ENCODE peak calls at places on chromosomes 3 and 15, in six cellular contexts. One of them, this sample, is unnamed.

GRCh38 chr3:120875989-120876388 is 32.0 kb upstream of the STXBP5L start:
- DNase-seq in GM12878: no peak
- DNase-seq in lower lobe of right lung: no peak
- DNase-seq in heart right ventricle: no peak
- DNase-seq in fibroblast of mammary gland: no peak
- DNase-seq in GM12864: no peak
- DNase-seq in this sample: no peak

GRCh38 chr3:24003466-24003865 is 58.4 kb downstream of the NR1D2 start:
- DNase-seq in heart right ventricle: no peak
- DNase-seq in lower lobe of right lung: no peak
- DNase-seq in GM12864: no peak
- DNase-seq in GM12878: no peak
- DNase-seq in fibroblast of mammary gland: no peak
- DNase-seq in this sample: no peak

GRCh38 chr3:42055291-42055690 is 35.9 kb upstream of the TRAK1 start:
- DNase-seq in GM12864: no peak
- DNase-seq in fibroblast of mammary gland: peak
- DNase-seq in GM12878: no peak
- DNase-seq in heart right ventricle: no peak
- DNase-seq in lower lobe of right lung: no peak
- DNase-seq in this sample: no peak

GRCh38 chr3:140225996-140226395 is 291.0 kb downstream of the CLSTN2 start:
- DNase-seq in GM12864: no peak
- DNase-seq in lower lobe of right lung: no peak
- DNase-seq in heart right ventricle: no peak
- DNase-seq in GM12878: no peak
- DNase-seq in fibroblast of mammary gland: no peak
- DNase-seq in this sample: no peak

GRCh38 chr3:70982700-70983140 is 600.8 kb downstream of the FOXP1 start:
- DNase-seq in heart right ventricle: peak
- DNase-seq in GM12878: peak
- DNase-seq in lower lobe of right lung: no peak
- DNase-seq in GM12864: no peak
- DNase-seq in fibroblast of mammary gland: peak
- DNase-seq in this sample: peak

GRCh38 chr3:14434105-14434504 is 31.7 kb downstream of the SLC6A6 start:
- DNase-seq in GM12864: no peak
- DNase-seq in lower lobe of right lung: peak
- DNase-seq in fibroblast of mammary gland: peak
- DNase-seq in heart right ventricle: no peak
- DNase-seq in GM12878: no peak
- DNase-seq in this sample: no peak

GRCh38 chr3:41485484-41485883 is 286.2 kb downstream of the CTNNB1 start:
- DNase-seq in fibroblast of mammary gland: no peak
- DNase-seq in lower lobe of right lung: no peak
- DNase-seq in heart right ventricle: no peak
- DNase-seq in GM12878: no peak
- DNase-seq in GM12864: no peak
- DNase-seq in this sample: no peak

GRCh38 chr15:50128266-50128665 is 9.2 kb upstream of the ATP8B4 start:
- DNase-seq in GM12864: no peak
- DNase-seq in fibroblast of mammary gland: no peak
- DNase-seq in heart right ventricle: peak
- DNase-seq in GM12878: no peak
- DNase-seq in lower lobe of right lung: peak
- DNase-seq in this sample: no peak

GRCh38 chr3:128710816-128711433 is 15.1 kb upstream of the RAB7A start:
- DNase-seq in GM12864: no peak
- DNase-seq in fibroblast of mammary gland: no peak
- DNase-seq in lower lobe of right lung: no peak
- DNase-seq in GM12878: no peak
- DNase-seq in heart right ventricle: no peak
- DNase-seq in this sample: no peak

GRCh38 chr3:14546041-14546440 is 5.9 kb upstream of the GRIP2 start:
- DNase-seq in GM12864: no peak
- DNase-seq in fibroblast of mammary gland: no peak
- DNase-seq in GM12878: no peak
- DNase-seq in lower lobe of right lung: no peak
- DNase-seq in heart right ventricle: no peak
- DNase-seq in this sample: no peak

GRCh38 chr15:92327033-92327432 is 66.6 kb upstream of the ST8SIA2 start:
- DNase-seq in GM12878: no peak
- DNase-seq in GM12864: no peak
- DNase-seq in lower lobe of right lung: no peak
- DNase-seq in heart right ventricle: no peak
- DNase-seq in fibroblast of mammary gland: no peak
- DNase-seq in this sample: no peak

GRCh38 chr15:37767841-37768455 is 166.5 kb upstream of the TMCO5A start:
- DNase-seq in lower lobe of right lung: no peak
- DNase-seq in heart right ventricle: no peak
- DNase-seq in GM12878: no peak
- DNase-seq in fibroblast of mammary gland: peak
- DNase-seq in GM12864: no peak
- DNase-seq in this sample: no peak

GRCh38 chr3:3683261-3683660 is 116.0 kb upstream of the LRRN1 start:
- DNase-seq in lower lobe of right lung: no peak
- DNase-seq in GM12878: no peak
- DNase-seq in fibroblast of mammary gland: no peak
- DNase-seq in GM12864: no peak
- DNase-seq in heart right ventricle: no peak
- DNase-seq in this sample: no peak

GRCh38 chr3:195356151-195357086 is 85.5 kb upstream of the XXYLT1 start:
- DNase-seq in GM12878: no peak
- DNase-seq in GM12864: no peak
- DNase-seq in fibroblast of mammary gland: peak
- DNase-seq in lower lobe of right lung: no peak
- DNase-seq in heart right ventricle: peak
- DNase-seq in this sample: no peak

GRCh38 chr3:181622365-181622764 is 89.4 kb upstream of the SOX2 start:
- DNase-seq in heart right ventricle: no peak
- DNase-seq in lower lobe of right lung: no peak
- DNase-seq in GM12864: no peak
- DNase-seq in GM12878: no peak
- DNase-seq in fibroblast of mammary gland: peak
- DNase-seq in this sample: no peak

GRCh38 chr3:47342812-47343211 is 38.0 kb upstream of the PTPN23 start:
- DNase-seq in lower lobe of right lung: no peak
- DNase-seq in GM12878: no peak
- DNase-seq in heart right ventricle: no peak
- DNase-seq in fibroblast of mammary gland: no peak
- DNase-seq in GM12864: no peak
- DNase-seq in this sample: no peak

GRCh38 chr3:41490360-41490759 is 291.1 kb downstream of the CTNNB1 start:
- DNase-seq in lower lobe of right lung: no peak
- DNase-seq in GM12878: no peak
- DNase-seq in fibroblast of mammary gland: no peak
- DNase-seq in heart right ventricle: no peak
- DNase-seq in GM12864: no peak
- DNase-seq in this sample: no peak

GRCh38 chr15:73058437-73058836 is 6.2 kb downstream of the NEO1 start:
- DNase-seq in fibroblast of mammary gland: no peak
- DNase-seq in heart right ventricle: no peak
- DNase-seq in GM12878: no peak
- DNase-seq in GM12864: no peak
- DNase-seq in lower lobe of right lung: no peak
- DNase-seq in this sample: no peak

GRCh38 chr15:22904736-22905135 is 66.3 kb downstream of the NIPA2 start:
- DNase-seq in heart right ventricle: no peak
- DNase-seq in GM12864: no peak
- DNase-seq in lower lobe of right lung: no peak
- DNase-seq in GM12878: no peak
- DNase-seq in fibroblast of mammary gland: no peak
- DNase-seq in this sample: no peak

GRCh38 chr3:189664311-189664710 is 33.1 kb downstream of the TP63 start:
- DNase-seq in fibroblast of mammary gland: peak
- DNase-seq in lower lobe of right lung: no peak
- DNase-seq in GM12878: no peak
- DNase-seq in GM12864: no peak
- DNase-seq in heart right ventricle: no peak
- DNase-seq in this sample: no peak

GRCh38 chr15:29322407-29322806 is 52.8 kb upstream of the NSMCE3 start:
- DNase-seq in GM12878: no peak
- DNase-seq in GM12864: no peak
- DNase-seq in heart right ventricle: no peak
- DNase-seq in fibroblast of mammary gland: no peak
- DNase-seq in lower lobe of right lung: no peak
- DNase-seq in this sample: no peak

GRCh38 chr3:105542604-105543003 is 175.9 kb downstream of the ALCAM start:
- DNase-seq in fibroblast of mammary gland: no peak
- DNase-seq in heart right ventricle: no peak
- DNase-seq in GM12878: no peak
- DNase-seq in GM12864: no peak
- DNase-seq in lower lobe of right lung: no peak
- DNase-seq in this sample: no peak

GRCh38 chr15:95948371-95948770 is 382.1 kb upstream of the NR2F2 start:
- DNase-seq in fibroblast of mammary gland: no peak
- DNase-seq in GM12864: no peak
- DNase-seq in heart right ventricle: no peak
- DNase-seq in GM12878: no peak
- DNase-seq in lower lobe of right lung: no peak
- DNase-seq in this sample: no peak

GRCh38 chr15:56045068-56045748 is 51.8 kb upstream of the NEDD4 start:
- DNase-seq in GM12864: no peak
- DNase-seq in GM12878: no peak
- DNase-seq in lower lobe of right lung: no peak
- DNase-seq in heart right ventricle: no peak
- DNase-seq in fibroblast of mammary gland: peak
- DNase-seq in this sample: no peak

GRCh38 chr15:58307313-58307961 is 124.4 kb upstream of the LIPC start:
- DNase-seq in GM12864: no peak
- DNase-seq in GM12878: no peak
- DNase-seq in lower lobe of right lung: no peak
- DNase-seq in heart right ventricle: no peak
- DNase-seq in fibroblast of mammary gland: peak
- DNase-seq in this sample: no peak

GRCh38 chr3:150761831-150762661 is 923 bp downstream of the SIAH2 start:
- DNase-seq in GM12864: no peak
- DNase-seq in lower lobe of right lung: peak
- DNase-seq in GM12878: no peak
- DNase-seq in fibroblast of mammary gland: peak
- DNase-seq in heart right ventricle: peak
- DNase-seq in this sample: peak

GRCh38 chr15:31465083-31465955 is 138.7 kb downstream of the KLF13 start:
- DNase-seq in GM12864: no peak
- DNase-seq in GM12878: no peak
- DNase-seq in fibroblast of mammary gland: no peak
- DNase-seq in heart right ventricle: peak
- DNase-seq in lower lobe of right lung: no peak
- DNase-seq in this sample: no peak

GRCh38 chr3:147384210-147385058 is 21.9 kb downstream of the ZIC4 start:
- DNase-seq in GM12864: no peak
- DNase-seq in heart right ventricle: no peak
- DNase-seq in lower lobe of right lung: no peak
- DNase-seq in GM12878: no peak
- DNase-seq in fibroblast of mammary gland: no peak
- DNase-seq in this sample: no peak
- TF ChIP-seq CTCF in GM12864: peak
- TF ChIP-seq CTCF in heart right ventricle: no peak
- TF ChIP-seq CTCF in lower lobe of right lung: no peak
- TF ChIP-seq CTCF in GM12878: peak
- TF ChIP-seq CTCF in fibroblast of mammary gland: peak
- TF ChIP-seq CTCF in this sample: peak

GRCh38 chr3:55690746-55691540 is 203.8 kb upstream of the WNT5A start:
- DNase-seq in lower lobe of right lung: no peak
- DNase-seq in GM12878: peak
- DNase-seq in fibroblast of mammary gland: no peak
- DNase-seq in heart right ventricle: no peak
- DNase-seq in GM12864: peak
- DNase-seq in this sample: peak
- H3K4me3 ChIP-seq in lower lobe of right lung: no peak
- H3K4me3 ChIP-seq in GM12878: peak
- H3K4me3 ChIP-seq in fibroblast of mammary gland: no peak
- H3K4me3 ChIP-seq in heart right ventricle: no peak
- H3K4me3 ChIP-seq in GM12864: no peak
- H3K4me3 ChIP-seq in this sample: no peak

DNA sequence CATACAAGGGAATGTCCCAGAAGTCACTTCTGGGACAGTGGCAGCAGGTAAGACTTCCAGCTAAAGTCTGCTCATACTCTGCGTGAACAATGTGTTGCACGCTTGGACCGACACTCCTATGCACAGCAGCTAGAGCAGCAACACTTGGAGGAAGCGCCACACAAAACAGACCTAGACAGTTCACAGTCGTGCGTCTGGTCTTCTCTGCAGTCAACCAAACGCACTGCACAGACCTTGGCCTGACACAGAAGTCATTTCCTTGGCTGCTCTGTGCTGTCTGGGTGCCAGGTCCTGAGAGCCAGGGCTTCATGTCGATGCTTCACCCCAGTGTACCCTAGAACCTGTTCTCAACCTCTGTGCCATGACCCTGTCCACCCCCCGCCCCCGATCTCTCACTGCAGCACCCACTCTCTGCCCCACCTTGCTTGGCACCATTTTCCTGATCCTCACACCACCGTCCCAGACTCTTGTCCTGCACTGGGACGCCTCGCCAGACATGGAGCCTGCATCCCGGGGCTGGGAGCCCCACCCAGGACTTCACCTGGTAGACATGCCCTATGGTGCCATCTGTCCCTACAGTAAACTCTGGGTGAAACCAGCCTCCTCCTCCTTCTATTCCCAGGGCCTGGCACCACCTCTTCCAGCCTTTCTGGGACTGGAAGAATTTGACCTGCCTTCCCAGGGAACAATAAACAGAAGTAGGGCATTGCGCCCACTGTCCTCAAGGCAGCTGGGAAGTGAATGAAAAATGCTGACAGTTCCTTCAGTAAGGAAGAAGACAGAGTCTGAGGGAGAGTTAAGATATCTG is 3.1 kb downstream of the ATP10A start:
- DNase-seq in GM12878: no peak
- DNase-seq in GM12864: no peak
- DNase-seq in fibroblast of mammary gland: no peak
- DNase-seq in heart right ventricle: no peak
- DNase-seq in lower lobe of right lung: no peak
- DNase-seq in this sample: no peak
- TF ChIP-seq CTCF in GM12878: no peak
- TF ChIP-seq CTCF in GM12864: no peak
- TF ChIP-seq CTCF in fibroblast of mammary gland: no peak
- TF ChIP-seq CTCF in heart right ventricle: no peak
- TF ChIP-seq CTCF in lower lobe of right lung: no peak
- TF ChIP-seq CTCF in this sample: no peak

DNA sequence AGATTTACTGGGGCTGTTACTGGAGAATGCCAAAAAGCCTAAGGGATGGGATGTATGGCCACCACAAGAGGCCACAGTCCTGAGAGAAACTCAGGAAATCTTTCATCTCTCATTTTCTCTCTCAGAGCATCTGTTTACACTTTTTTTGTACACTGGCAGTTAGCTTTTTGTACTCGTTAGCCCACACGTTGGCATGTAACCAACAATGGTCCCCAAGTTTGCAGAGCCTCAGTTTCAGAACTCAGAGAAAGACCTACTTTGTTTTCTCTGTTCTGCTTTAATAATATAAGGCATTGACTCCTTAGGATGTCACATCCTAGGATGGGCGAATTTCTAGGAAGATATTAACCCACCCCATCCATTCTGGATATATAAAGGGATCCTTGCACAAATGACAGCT is 183.5 kb downstream of the SUCNR1 start:
- DNase-seq in heart right ventricle: no peak
- DNase-seq in fibroblast of mammary gland: no peak
- DNase-seq in GM12864: no peak
- DNase-seq in lower lobe of right lung: no peak
- DNase-seq in GM12878: no peak
- DNase-seq in this sample: no peak
- H3K4me3 ChIP-seq in heart right ventricle: no peak
- H3K4me3 ChIP-seq in fibroblast of mammary gland: no peak
- H3K4me3 ChIP-seq in GM12864: no peak
- H3K4me3 ChIP-seq in lower lobe of right lung: no peak
- H3K4me3 ChIP-seq in GM12878: no peak
- H3K4me3 ChIP-seq in this sample: no peak

GRCh38 chr3:13343601-13344000 is 76.5 kb downstream of the NUP210 start:
- DNase-seq in heart right ventricle: no peak
- DNase-seq in GM12878: no peak
- DNase-seq in GM12864: no peak
- DNase-seq in lower lobe of right lung: no peak
- DNase-seq in fibroblast of mammary gland: no peak
- DNase-seq in this sample: no peak
- TF ChIP-seq CTCF in heart right ventricle: no peak
- TF ChIP-seq CTCF in GM12878: no peak
- TF ChIP-seq CTCF in GM12864: no peak
- TF ChIP-seq CTCF in lower lobe of right lung: no peak
- TF ChIP-seq CTCF in fibroblast of mammary gland: no peak
- TF ChIP-seq CTCF in this sample: no peak